ENCODE peak calls at places on chromosome 6, in six cellular contexts. M is nephron progenitor cell; D is activated CD4-positive, alpha-beta T cell treated with anti-CD3 and anti-CD28 coated beads for 1 hour; F is cardiac muscle cell; Y is fibroblast of the conjunctiva; A is stimulated activated CD4-positive, alpha-beta T cell treated with anti-CD3 and anti-CD28 coated beads, Interleukin-4, amount 100 ng/mL, for 48 hours. Q is an unnamed sample.

GRCh38 chr6:84441456-84441855 is 214.0 kb upstream of the CEP162 start:
- DNase-seq in D (no peak), A (no peak), Y (no peak), M (no peak), F (no peak), Q (no peak)

GRCh38 chr6:69422474-69422873 is 374.3 kb downstream of the LMBRD1 start:
- DNase-seq in Y (no peak), M (no peak), A (no peak), D (no peak), F (no peak), Q (no peak)

GRCh38 chr6:110217255-110217654 is 37.0 kb downstream of the CDC40 start:
- DNase-seq in A (no peak), M (no peak), D (no peak), F (no peak), Y (no peak), Q (no peak)

GRCh38 chr6:26199773-26200728 is 112.8 kb downstream of the HFE start:
- DNase-seq in F (peak), M (no peak), D (no peak), A (no peak), Y (no peak), Q (no peak)

GRCh38 chr6:20334334-20334733 is 67.3 kb upstream of the E2F3 start:
- DNase-seq in Y (no peak), A (no peak), M (no peak), D (no peak), F (no peak), Q (no peak)

GRCh38 chr6:51299649-51300380 is 481.1 kb downstream of the TFAP2B start:
- DNase-seq in F (no peak), A (no peak), D (no peak), Y (no peak), M (no peak), Q (no peak)

GRCh38 chr6:41846666-41847237 is 48.4 kb downstream of the USP49 start:
- DNase-seq in F (peak), Y (peak), A (peak), M (peak), D (peak), Q (no peak)

GRCh38 chr6:125100018-125100652 is 53.4 kb upstream of the TPD52L1 start:
- DNase-seq in F (no peak), Y (no peak), D (no peak), M (no peak), A (no peak), Q (no peak)

GRCh38 chr6:132598473-132598872 is 8.9 kb upstream of the TAAR5 start:
- DNase-seq in M (peak), Y (no peak), F (peak), A (no peak), D (no peak), Q (no peak)

GRCh38 chr6:144131248-144131709 is 19.0 kb upstream of the STX11 start:
- DNase-seq in A (no peak), F (peak), D (no peak), M (no peak), Y (peak), Q (no peak)

GRCh38 chr6:33205172-33206026 is 944 bp downstream of the HSD17B8 start:
- DNase-seq in Y (no peak), D (no peak), F (no peak), M (no peak), A (no peak), Q (no peak)

GRCh38 chr6:50602191-50602810 is 111.0 kb upstream of the TFAP2D start:
- DNase-seq in A (no peak), D (no peak), M (peak), Y (peak), F (peak), Q (no peak)

GRCh38 chr6:118562959-118563358 is 14.9 kb downstream of the PLN start:
- DNase-seq in M (no peak), Y (no peak), A (no peak), F (no peak), D (no peak), Q (no peak)

GRCh38 chr6:139290787-139291294 is 957 bp downstream of the TXLNB start:
- DNase-seq in F (peak), M (no peak), Y (peak), D (no peak), A (no peak), Q (no peak)

GRCh38 chr6:119350202-119351004 is 842 bp upstream of the MAN1A1 start:
- DNase-seq in A (peak), Y (peak), F (peak), M (no peak), D (no peak), Q (no peak)

Q was measured in hypothalamus.